ENCODE peak calls at places on chromosomes 6 and 20, in six cellular contexts. T is HCT116, B is heart left ventricle, G is spleen, M is thyroid gland, X is tibial nerve. W is an unnamed sample. For H3K4me1, the result is how much of the 10 kb centered on the place peaks cover.

GRCh38 chr6:146775227-146775626 is 176.5 kb downstream of the ADGB start:
- DNase-seq in T (no peak), B (no peak), G (no peak), M (no peak), X (no peak), W (no peak)

GRCh38 chr6:4008324-4009047 is 70.5 kb downstream of the FAM217A start:
- DNase-seq in T (peak), B (no peak), G (no peak), M (no peak), X (no peak), W (no peak)

GRCh38 chr6:157187182-157188093 is 135.9 kb downstream of the TMEM242 start:
- DNase-seq in T (no peak), B (no peak), G (no peak), M (peak), X (no peak), W (no peak)

GRCh38 chr6:70763754-70764153 is 96.1 kb downstream of the SMAP1 start:
- DNase-seq in T (no peak), B (no peak), G (no peak), M (no peak), X (no peak), W (no peak)

GRCh38 chr6:149862901-149863595 is 1.1 kb downstream of the LRP11 start:
- DNase-seq in T (no peak), B (peak), G (peak), M (peak), X (peak), W (peak)

GRCh38 chr6:25369043-25369442 is 89.9 kb downstream of the CARMIL1 start:
- DNase-seq in T (no peak), B (peak), G (no peak), M (peak), X (peak), W (peak)

GRCh38 chr20:23272176-23273029 is 78.2 kb upstream of the NXT1 start:
- DNase-seq in T (no peak), B (no peak), G (peak), M (no peak), X (no peak), W (no peak)

GRCh38 chr20:2451939-2452732 is 18.5 kb downstream of the SNRPB start:
- DNase-seq in T (peak), B (peak), G (no peak), M (peak), X (peak), W (peak)

GRCh38 chr6:5998741-5999687 is 7.7 kb downstream of the NRN1 start:
- DNase-seq in T (no peak), B (peak), G (peak), M (peak), X (no peak), W (no peak)

GRCh38 chr6:63391203-63391970 is 71.6 kb upstream of the LGSN start:
- DNase-seq in T (no peak), B (no peak), G (no peak), M (no peak), X (no peak), W (no peak)

GRCh38 chr20:48921883-48922867 is 664 bp downstream of the ARFGEF2 start:
- DNase-seq in T (no peak), B (peak), G (peak), M (peak), X (peak), W (peak)

GRCh38 chr6:108161724-108162282 is 4.0 kb upstream of the NR2E1 start:
- DNase-seq in T (no peak), B (no peak), G (no peak), M (no peak), X (no peak), W (no peak)

GRCh38 chr6:48733581-48733980 is 622.6 kb upstream of the PTCHD4 start:
- DNase-seq in T (no peak), B (no peak), G (no peak), M (no peak), X (no peak), W (no peak)

GRCh38 chr20:59902470-59902869 is 31.0 kb downstream of the SYCP2 start:
- DNase-seq in T (no peak), B (no peak), G (no peak), M (no peak), X (no peak), W (no peak)

GRCh38 chr6:113147544-113147943 is 709.6 kb upstream of the MARCKS start:
- DNase-seq in T (no peak), B (no peak), G (no peak), M (no peak), X (no peak), W (no peak)

GRCh38 chr20:63279931-63280330 is 7.3 kb downstream of the ARFGAP1 start:
- DNase-seq in T (no peak), B (no peak), G (no peak), M (no peak), X (no peak), W (no peak)

GRCh38 chr20:63280929-63281545 is 8.4 kb downstream of the ARFGAP1 start:
- DNase-seq in T (no peak), B (no peak), G (no peak), M (no peak), X (no peak), W (no peak)

GRCh38 chr20:63281741-63282665 is 9.4 kb downstream of the ARFGAP1 start:
- DNase-seq in T (no peak), B (no peak), G (no peak), M (no peak), X (no peak), W (no peak)

GRCh38 chr20:63278661-63279060 is 6.0 kb downstream of the ARFGAP1 start:
- DNase-seq in T (no peak), B (no peak), G (no peak), M (no peak), X (no peak), W (no peak)

DNA sequence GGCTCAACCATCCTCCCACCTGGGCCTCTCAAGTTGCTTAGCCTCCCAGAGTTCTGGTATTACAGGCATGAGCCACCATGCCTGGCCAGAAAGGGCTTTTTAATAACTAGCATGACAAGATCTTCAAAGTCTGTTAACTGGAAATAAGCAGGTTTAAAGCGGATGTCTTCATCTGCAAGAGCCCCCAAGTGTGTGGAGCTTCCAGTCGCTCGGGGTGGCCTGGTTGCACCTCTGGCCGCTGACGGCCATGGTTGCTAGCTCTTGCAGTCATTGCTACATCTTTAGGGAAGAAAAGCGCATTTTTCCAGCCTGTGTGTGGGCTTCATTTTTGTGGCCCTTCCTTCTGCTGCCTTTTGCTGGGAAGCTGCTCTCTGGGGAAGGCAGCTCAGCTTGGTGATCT is 7.8 kb downstream of the ARFGAP1 start:
- DNase-seq in T (no peak), B (no peak), G (no peak), M (no peak), X (no peak), W (no peak)
- H3K4me3 ChIP-seq in T (no peak), B (no peak), G (no peak), M (no peak), X (no peak), W (no peak)

GRCh38 chr6:132797975-132798819 is at the start of gene SLC18B1:
- DNase-seq in T (no peak), B (peak), G (peak), M (peak), X (peak), W (peak)
- TF ChIP-seq POLR2A in T (no peak), B (no peak), G (no peak), M (no peak), X (no peak), W (peak)

DNA sequence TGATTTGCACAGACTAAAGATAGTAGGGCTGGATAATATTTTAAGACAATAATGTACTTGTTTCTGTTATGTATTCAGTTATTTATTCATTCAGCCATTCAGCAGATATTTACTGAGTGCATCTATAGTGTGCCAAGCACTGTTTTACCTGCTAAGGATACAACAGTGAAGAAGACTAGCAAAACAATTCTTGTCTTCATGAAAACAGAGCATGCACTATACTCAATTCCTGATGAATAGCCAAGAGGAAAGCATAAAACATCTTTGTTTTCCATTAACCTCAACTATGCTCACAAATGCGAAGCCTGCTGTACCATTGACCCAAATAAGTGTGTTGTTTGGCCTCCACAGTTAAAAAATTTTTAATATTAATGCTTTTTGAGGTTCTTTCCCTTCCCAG is 436.7 kb downstream of the BCKDHB start:
- DNase-seq in T (no peak), B (no peak), G (no peak), M (no peak), X (no peak), W (no peak)
- H3K4me1 ChIP-seq in T (under half), B (under half), G (under half), M (under half), X (under half), W (under half)

GRCh38 chr6:10084276-10084993 is 330.4 kb downstream of the TFAP2A start:
- DNase-seq in T (no peak), B (no peak), G (no peak), M (no peak), X (no peak), W (no peak)
- H3K4me3 ChIP-seq in T (no peak), B (no peak), G (no peak), M (no peak), X (no peak), W (no peak)

GRCh38 chr6:170223718-170224693 is 66.9 kb downstream of the DLL1 start:
- DNase-seq in T (no peak), B (no peak), G (peak), M (no peak), X (no peak), W (no peak)
- TF ChIP-seq POLR2A in T (no peak), B (no peak), G (no peak), M (no peak), X (no peak), W (no peak)

GRCh38 chr6:111736005-111736607 is 130.4 kb upstream of the TRAF3IP2 start:
- DNase-seq in T (no peak), B (no peak), G (no peak), M (no peak), X (no peak), W (no peak)
- H3K4me1 ChIP-seq in T (under half), B (under half), G (under half), M (under half), X (under half), W (under half)

DNA sequence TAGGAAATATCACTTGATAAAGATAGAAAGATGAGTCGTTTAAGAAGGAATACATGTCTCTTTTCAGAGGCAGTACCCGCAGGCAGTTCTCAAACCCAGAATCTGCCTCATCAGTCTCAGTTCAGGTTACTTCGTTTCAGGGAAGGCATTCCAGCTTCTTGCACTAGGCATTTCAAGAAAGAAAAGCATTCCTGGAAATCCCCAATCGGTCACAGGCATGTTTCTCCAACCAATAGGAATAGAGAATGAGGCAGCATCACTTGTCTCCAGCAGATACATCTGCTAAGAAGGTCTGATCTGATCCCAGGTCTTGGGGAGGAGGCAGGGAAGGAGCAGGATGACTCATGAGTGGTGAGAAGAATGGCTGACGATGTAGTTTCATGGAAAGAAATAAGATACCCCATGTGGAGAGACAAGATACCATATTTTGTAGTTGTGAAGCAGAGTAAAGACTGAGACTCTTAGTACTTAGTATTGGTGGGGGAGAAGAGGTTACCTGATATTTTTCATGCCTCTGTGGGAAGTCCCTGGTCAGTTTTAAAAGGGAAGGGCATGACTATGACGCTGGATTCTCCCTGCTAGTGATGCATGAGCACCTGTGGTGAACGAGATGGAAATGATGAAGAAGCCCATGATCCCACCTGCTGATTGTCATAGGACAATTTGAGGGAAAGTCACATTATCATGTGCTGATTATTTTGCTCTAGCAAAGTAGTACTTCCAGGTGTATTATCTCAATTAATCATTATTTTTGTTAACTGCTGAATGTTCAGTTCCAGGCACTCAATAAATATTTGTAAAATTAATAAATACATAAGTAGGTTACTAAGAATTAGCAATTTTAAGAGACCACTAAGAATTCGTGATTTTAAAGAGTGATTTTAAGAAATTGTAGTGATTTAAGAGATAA is 20.3 kb upstream of the HLA-DRB1 start:
- DNase-seq in T (peak), B (peak), G (peak), M (peak), X (peak), W (no peak)
- H3K4me3 ChIP-seq in T (peak), B (no peak), G (peak), M (no peak), X (no peak), W (no peak)

GRCh38 chr6:30914076-30914853 is at the start of gene VARS2:
- DNase-seq in T (peak), B (peak), G (peak), M (peak), X (peak), W (peak)
- TF ChIP-seq POLR2A in T (peak), B (no peak), G (peak), M (peak), X (peak), W (peak)

DNA sequence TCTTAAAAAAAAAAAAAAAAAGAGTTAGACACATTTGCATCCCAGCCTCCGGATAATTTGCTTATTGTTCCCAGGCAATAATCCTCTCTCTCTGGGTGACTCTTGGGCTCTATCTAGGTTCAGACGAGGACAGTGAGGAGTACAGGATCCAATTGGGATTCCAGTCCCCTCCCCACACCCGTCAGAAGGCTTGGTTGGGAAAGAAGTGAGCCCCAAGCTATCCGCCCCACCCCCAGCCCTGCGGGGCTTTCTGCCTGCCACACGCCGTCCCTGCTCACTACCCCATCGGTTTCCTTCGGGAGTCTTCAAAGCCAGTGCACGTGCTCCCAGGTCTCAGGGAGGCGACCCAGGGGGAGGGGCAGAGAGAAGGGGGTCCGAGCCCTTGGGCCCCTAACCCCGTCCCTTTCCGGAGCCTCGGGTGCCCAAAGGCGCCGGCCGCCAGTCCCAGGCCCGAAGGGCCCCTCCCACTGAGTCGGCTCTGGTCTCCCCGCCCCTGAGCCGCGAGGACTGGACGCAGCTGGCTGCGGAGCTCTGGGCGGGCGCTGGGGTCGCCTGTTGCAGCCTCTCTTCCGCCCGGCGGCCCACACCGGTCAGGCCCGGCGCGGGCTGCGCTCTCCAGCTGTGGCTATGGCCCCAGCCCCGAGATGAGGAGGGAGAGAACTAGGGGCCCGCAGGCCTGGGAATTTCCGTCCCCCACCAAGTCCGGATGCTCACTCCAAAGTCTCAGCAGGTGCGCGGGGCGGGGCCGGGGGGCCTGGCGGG is 2.5 kb downstream of the MYMX start:
- DNase-seq in T (no peak), B (peak), G (peak), M (peak), X (peak), W (peak)
- H3K4me1 ChIP-seq in T (half or more), B (half or more), G (under half), M (half or more), X (under half), W (half or more)

DNA sequence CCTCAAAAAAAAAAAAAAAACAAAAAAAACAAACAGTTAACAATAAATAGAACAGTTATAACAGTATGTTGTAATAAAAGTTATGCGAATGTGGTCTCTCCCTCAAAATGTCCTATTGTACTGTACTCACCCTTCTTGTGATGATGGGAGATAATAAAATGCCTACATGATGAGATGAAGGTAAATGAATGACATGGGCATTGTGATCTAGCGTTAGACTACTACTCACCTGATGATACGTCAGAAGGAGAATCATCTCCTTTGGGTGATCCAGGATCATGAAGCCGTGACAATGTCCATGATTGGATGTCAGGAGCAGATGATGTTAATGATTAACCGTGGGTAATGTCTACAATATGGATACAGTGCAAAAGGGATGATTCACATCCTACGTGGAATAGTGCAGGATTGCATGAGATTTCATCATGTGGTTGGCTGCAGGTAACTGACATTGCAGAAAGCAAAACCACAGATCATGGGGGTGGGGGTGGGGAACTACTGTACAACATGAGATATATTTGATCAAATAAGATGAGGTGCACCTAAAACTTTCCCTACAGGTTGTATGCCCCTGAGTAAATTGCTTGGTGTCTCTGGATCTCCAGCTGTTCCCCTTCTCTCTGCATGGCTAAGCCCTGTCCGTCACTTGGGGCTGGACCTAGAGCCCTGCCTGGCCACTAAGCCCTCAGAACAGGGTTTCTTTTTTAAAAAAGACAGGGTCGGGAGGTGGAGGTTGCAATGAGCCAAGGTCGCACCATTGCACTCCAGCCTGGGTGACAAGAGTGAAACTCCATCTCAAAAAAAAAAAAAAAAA is 6.2 kb upstream of the RBCK1 start:
- DNase-seq in T (peak), B (no peak), G (peak), M (no peak), X (no peak), W (no peak)
- H3K4me3 ChIP-seq in T (no peak), B (no peak), G (no peak), M (no peak), X (no peak), W (no peak)

W was measured in body of pancreas.